ENCODE peak calls at places on chromosomes 1 and 21, in seven cellular contexts. S, P, H, N, C, W and L are unnamed samples.

GRCh38 chr21:44420416-44421205 is 34.7 kb upstream of the LRRC3 start:
- DNase-seq in C (no peak), P (no peak), S (no peak), N (no peak), W (no peak), H (no peak), L (peak; percentile 3)

GRCh38 chr1:3323021-3323790 is 131.3 kb upstream of the ARHGEF16 start:
- DNase-seq in P (no peak), H (peak; percentile 92), C (peak; percentile 80), S (peak; percentile 36), N (no peak), W (no peak), L (no peak)

GRCh38 chr21:21196848-21197247 is 198.6 kb downstream of the NCAM2 start:
- DNase-seq in H (no peak), W (no peak), N (no peak), P (no peak), C (no peak), S (no peak), L (no peak)

GRCh38 chr1:99700020-99700419 is 54.1 kb downstream of the PALMD start:
- DNase-seq in P (no peak), S (no peak), W (no peak), C (no peak), N (no peak), H (no peak), L (no peak)

GRCh38 chr1:38613996-38614395 is 245.6 kb downstream of the RRAGC start:
- DNase-seq in N (no peak), P (no peak), W (no peak), C (no peak), S (no peak), H (no peak), L (no peak)

GRCh38 chr1:223835754-223836153 is 10.0 kb downstream of the TP53BP2 start:
- DNase-seq in S (no peak), H (no peak), C (no peak), N (no peak), W (no peak), P (no peak), L (no peak)

GRCh38 chr1:16396591-16396990 is 29.5 kb downstream of the SZRD1 start:
- DNase-seq in S (peak; percentile 77), N (no peak), C (no peak), W (peak; percentile 84), P (no peak), H (no peak), L (peak; percentile 81)

GRCh38 chr1:21783679-21784603 is 992 bp upstream of the USP48 start:
- DNase-seq in N (peak; percentile 84), P (peak; percentile 84), W (peak; percentile 83), H (peak; percentile 66), C (peak; percentile 97), S (peak; percentile 6), L (peak; percentile 98)

GRCh38 chr1:116674761-116675160 is 7.2 kb upstream of the IGSF3 start:
- DNase-seq in P (no peak), N (no peak), C (no peak), H (no peak), W (no peak), S (no peak), L (no peak)

GRCh38 chr1:211549092-211549749 is 29.7 kb downstream of the SLC30A1 start:
- DNase-seq in C (peak; percentile 18), W (no peak), S (peak; percentile 30), H (no peak), P (no peak), N (no peak), L (peak; percentile 25)

GRCh38 chr1:180522204-180522497 is 19.8 kb upstream of the ACBD6 start:
- DNase-seq in H (no peak), W (no peak), S (peak; percentile 79), C (no peak), N (no peak), P (no peak), L (no peak)

GRCh38 chr21:44867999-44868700 is 5.3 kb downstream of the PTTG1IP start:
- DNase-seq in N (no peak), P (no peak), H (no peak), W (no peak), S (no peak), C (no peak), L (no peak)

GRCh38 chr1:22026924-22027289 is 25.4 kb downstream of the CELA3A start:
- DNase-seq in W (no peak), C (no peak), N (no peak), H (no peak), P (no peak), S (no peak), L (no peak)

GRCh38 chr1:151166506-151166956 is 587 bp downstream of the SCNM1 start:
- DNase-seq in S (no peak), P (no peak), W (peak; percentile 73), H (no peak), N (no peak), C (no peak), L (no peak)

GRCh38 chr1:17569200-17570139 is 30.0 kb downstream of the ARHGEF10L start:
- DNase-seq in N (peak; percentile 77), C (peak; percentile 70), H (peak; percentile 91), P (no peak), W (peak; percentile 84), S (peak; percentile 83), L (peak; percentile 80)

GRCh38 chr1:17574502-17574901 is 35.0 kb downstream of the ARHGEF10L start:
- DNase-seq in S (no peak), W (no peak), C (no peak), P (no peak), N (no peak), H (no peak), L (no peak)

GRCh38 chr1:17573518-17574041 is 34.1 kb downstream of the ARHGEF10L start:
- DNase-seq in P (no peak), N (no peak), H (peak; percentile 58), W (no peak), C (no peak), S (no peak), L (no peak)

GRCh38 chr1:17570228-17570627 is 30.7 kb downstream of the ARHGEF10L start:
- DNase-seq in P (no peak), S (no peak), N (no peak), C (no peak), W (no peak), H (no peak), L (no peak)

GRCh38 chr1:17572264-17572985 is 32.9 kb downstream of the ARHGEF10L start:
- DNase-seq in N (peak; percentile 40), S (no peak), C (no peak), W (no peak), P (no peak), H (no peak), L (no peak)
- TF ChIP-seq CTCF in N (peak; percentile 47), S (no peak), C (no peak), W (no peak), P (peak; percentile 42), H (no peak), L (no peak)

DNA sequence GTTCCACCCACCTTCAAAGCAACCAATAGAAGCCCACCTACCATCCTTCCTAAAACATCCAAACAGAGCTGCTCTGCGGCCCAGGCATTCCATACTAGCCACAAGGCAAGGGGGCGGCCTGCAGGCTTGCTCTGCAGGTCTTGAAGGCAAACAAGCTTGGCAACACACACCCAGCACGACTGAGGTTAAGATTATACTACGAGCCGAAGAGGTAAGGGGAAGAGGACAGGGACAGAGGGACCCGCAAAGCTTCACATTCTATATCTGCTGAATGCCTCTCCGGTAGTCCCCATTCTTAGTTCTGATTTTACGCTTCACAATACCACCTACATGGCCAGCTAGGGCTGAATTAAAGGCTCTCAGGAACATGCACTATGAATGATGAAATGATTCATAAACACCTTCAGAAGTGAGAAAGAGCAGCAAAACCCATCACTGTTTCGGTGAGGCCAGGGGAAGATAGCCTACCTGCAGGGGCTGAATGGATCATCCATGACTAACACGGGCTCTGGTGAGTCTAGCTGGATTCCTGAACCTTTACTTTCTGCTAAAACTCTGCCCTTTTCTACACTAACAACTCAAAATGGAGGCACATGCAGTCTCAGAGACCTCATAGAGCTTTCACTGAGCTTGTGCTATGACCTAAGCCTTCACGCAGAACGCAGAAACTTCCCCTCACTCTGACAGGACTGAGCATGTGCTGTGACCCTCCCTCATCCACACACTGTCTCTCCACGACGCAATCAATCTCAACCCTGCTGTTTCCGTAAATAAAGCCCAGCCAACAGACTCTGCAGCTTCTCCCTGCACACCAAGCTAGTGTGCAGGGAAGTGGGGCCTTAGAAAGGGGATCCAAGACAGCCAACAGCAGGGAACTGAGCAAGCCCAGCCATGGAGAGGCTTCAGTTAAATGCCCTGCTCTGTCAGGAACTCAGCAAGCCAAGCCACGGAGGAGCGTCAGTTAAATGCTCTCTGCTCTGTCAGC is 207.7 kb downstream of the SLC45A1 start:
- DNase-seq in P (peak; percentile 66), W (peak; percentile 96), H (peak; percentile 77), C (peak; percentile 75), N (peak; percentile 28), S (peak; percentile 88), L (peak; percentile 88)
- TF ChIP-seq POLR2A in P (no peak), W (peak; percentile 22), H (peak; percentile 67), C (no peak), N (no peak), S (peak; percentile 61), L (peak; percentile 78)

DNA sequence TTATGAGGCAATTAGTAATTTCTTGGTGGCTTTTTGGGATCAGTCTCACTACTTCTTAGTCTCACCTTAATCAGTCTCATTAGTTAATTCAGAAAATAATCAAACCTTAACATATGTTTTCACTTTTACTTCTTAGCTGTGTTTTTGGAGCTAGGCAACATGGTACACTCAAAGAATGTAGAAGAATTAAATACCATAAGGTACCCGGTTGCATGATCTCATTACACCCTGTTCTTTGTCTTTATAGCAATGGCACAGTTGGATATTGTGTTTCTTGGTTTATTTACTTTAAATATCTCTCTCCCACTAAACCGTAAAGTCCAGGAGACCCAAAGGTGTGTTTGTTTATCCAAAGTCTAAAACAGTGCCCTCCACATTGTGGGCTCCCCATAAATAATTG is 132.3 kb downstream of the TNFSF18 start:
- DNase-seq in W (no peak), C (no peak), H (no peak), N (no peak), P (no peak), S (no peak), L (no peak)
- H3K4me1 ChIP-seq in W (peaks cover 25% of the 10 kb centered on the region), C (peaks cover 32% of the 10 kb centered on the region), H (peaks cover 10% of the 10 kb centered on the region), N (no peaks in the 10 kb centered on the region), P (no peaks in the 10 kb centered on the region), S (no peaks in the 10 kb centered on the region), L (no peaks in the 10 kb centered on the region)

GRCh38 chr1:100835866-100836842 is 58.5 kb downstream of the EXTL2 start:
- DNase-seq in S (no peak), C (no peak), H (no peak), P (no peak), N (no peak), W (peak; percentile 18), L (no peak)

GRCh38 chr1:100832676-100833469 is 61.8 kb downstream of the EXTL2 start:
- DNase-seq in P (no peak), W (no peak), H (no peak), C (no peak), N (no peak), S (no peak), L (no peak)

DNA sequence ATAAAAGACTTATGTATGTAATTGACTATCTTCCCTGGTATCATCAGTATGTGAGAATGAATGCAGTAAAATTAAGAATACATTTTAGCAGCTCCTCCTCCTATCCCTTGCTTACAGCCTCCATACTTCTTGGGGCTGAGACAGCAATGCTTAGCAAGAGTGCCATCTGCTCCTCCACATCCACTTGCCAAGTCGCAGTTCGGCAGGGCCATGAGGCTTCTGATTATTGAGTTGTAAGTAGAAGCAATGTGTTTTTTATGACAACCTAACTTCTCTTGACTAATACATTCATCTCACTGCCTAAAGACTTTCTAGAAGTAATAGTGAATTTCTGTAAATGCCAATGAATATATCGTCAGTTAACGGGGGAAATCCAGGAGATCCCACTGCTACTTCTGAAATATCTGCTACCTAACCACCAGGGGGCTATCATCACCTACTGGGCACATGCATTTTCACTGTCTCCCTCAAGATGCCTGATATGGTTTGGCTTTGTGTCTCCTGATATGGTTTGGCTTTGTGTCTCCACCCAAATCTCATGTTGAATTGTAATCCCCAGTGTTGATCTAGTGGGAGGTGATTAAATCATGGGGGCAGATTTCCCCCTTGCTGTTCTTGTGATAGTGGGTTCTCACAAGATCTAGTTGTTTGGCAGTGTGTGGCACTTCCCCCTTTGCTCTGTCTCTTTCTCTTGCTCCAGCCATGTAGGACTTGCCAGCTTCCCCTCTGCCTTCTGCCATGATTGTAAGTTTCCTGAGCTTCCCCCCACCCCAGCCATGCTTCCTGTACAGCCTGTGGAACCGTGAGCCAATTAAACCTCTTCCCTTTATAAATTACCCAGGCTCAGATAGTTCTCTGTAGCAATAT is 59.6 kb downstream of the EXTL2 start:
- DNase-seq in W (peak; percentile 11), C (no peak), S (no peak), H (no peak), N (peak; percentile 20), P (no peak), L (no peak)
- TF ChIP-seq CTCF in W (peak; percentile 26), C (no peak), S (no peak), H (peak; percentile 27), N (peak; percentile 58), P (peak; percentile 55), L (peak; percentile 10)